ENCODE peak calls at places on chromosomes 16 and 17, in four cellular contexts. One of them, this sample, is unnamed.

GRCh38 chr16:56041556-56042140 is 149.6 kb upstream of the GNAO1 start:
- DNase-seq in transverse colon: peak; percentile 14
- DNase-seq in K562: peak; percentile 24
- DNase-seq in tibial nerve: no peak
- DNase-seq in this sample: no peak

GRCh38 chr16:17379121-17379571 is 91.6 kb downstream of the XYLT1 start:
- DNase-seq in transverse colon: peak; percentile 54
- DNase-seq in K562: no peak
- DNase-seq in tibial nerve: no peak
- DNase-seq in this sample: no peak

GRCh38 chr17:63477471-63478440 is 895 bp downstream of the ACE start:
- DNase-seq in transverse colon: peak; percentile 45
- DNase-seq in K562: no peak
- DNase-seq in tibial nerve: no peak
- DNase-seq in this sample: no peak

GRCh38 chr16:82761858-82762257 is 135.1 kb downstream of the CDH13 start:
- DNase-seq in transverse colon: no peak
- DNase-seq in K562: no peak
- DNase-seq in tibial nerve: no peak
- DNase-seq in this sample: no peak

GRCh38 chr17:57442914-57443571 is 186.7 kb downstream of the MSI2 start:
- DNase-seq in transverse colon: peak; percentile 43
- DNase-seq in K562: no peak
- DNase-seq in tibial nerve: no peak
- DNase-seq in this sample: no peak

GRCh38 chr17:33072421-33073175 is 81.0 kb downstream of the SPACA3 start:
- DNase-seq in transverse colon: no peak
- DNase-seq in K562: no peak
- DNase-seq in tibial nerve: no peak
- DNase-seq in this sample: no peak

GRCh38 chr17:78818932-78819331 is 21.7 kb downstream of the USP36 start:
- DNase-seq in transverse colon: peak; percentile 32
- DNase-seq in K562: no peak
- DNase-seq in tibial nerve: no peak
- DNase-seq in this sample: no peak

GRCh38 chr17:7844292-7845154 is 10.3 kb upstream of the TMEM88 start:
- DNase-seq in transverse colon: peak; percentile 94
- DNase-seq in K562: peak; percentile 76
- DNase-seq in tibial nerve: peak; percentile 76
- DNase-seq in this sample: peak; percentile 95

GRCh38 chr17:66351701-66352100 is 49.3 kb downstream of the PRKCA start:
- DNase-seq in transverse colon: no peak
- DNase-seq in K562: no peak
- DNase-seq in tibial nerve: no peak
- DNase-seq in this sample: no peak

GRCh38 chr17:77085916-77086432 is 54.8 kb upstream of the SEC14L1 start:
- DNase-seq in transverse colon: no peak
- DNase-seq in K562: no peak
- DNase-seq in tibial nerve: no peak
- DNase-seq in this sample: no peak

GRCh38 chr17:50470451-50470850 is 1.8 kb upstream of the CHAD start:
- DNase-seq in transverse colon: peak; percentile 83
- DNase-seq in K562: no peak
- DNase-seq in tibial nerve: no peak
- DNase-seq in this sample: no peak

GRCh38 chr17:78806451-78806850 is 24.4 kb upstream of the CYTH1 start:
- DNase-seq in transverse colon: no peak
- DNase-seq in K562: peak; percentile 33
- DNase-seq in tibial nerve: no peak
- DNase-seq in this sample: no peak

GRCh38 chr16:30764086-30764485 is 2.0 kb downstream of the RNF40 start:
- DNase-seq in transverse colon: no peak
- DNase-seq in K562: no peak
- DNase-seq in tibial nerve: no peak
- DNase-seq in this sample: no peak

GRCh38 chr17:63246344-63246743 is 199.8 kb downstream of the CYB561 start:
- DNase-seq in transverse colon: no peak
- DNase-seq in K562: no peak
- DNase-seq in tibial nerve: no peak
- DNase-seq in this sample: no peak

GRCh38 chr16:78524066-78524595 is 424.7 kb downstream of the WWOX start:
- DNase-seq in transverse colon: no peak
- DNase-seq in K562: no peak
- DNase-seq in tibial nerve: no peak
- DNase-seq in this sample: no peak

GRCh38 chr16:9275816-9276354 is 184.4 kb downstream of the HAPSTR1 start:
- DNase-seq in transverse colon: no peak
- DNase-seq in K562: no peak
- DNase-seq in tibial nerve: no peak
- DNase-seq in this sample: no peak

GRCh38 chr16:9092963-9093477 is 1.6 kb downstream of the HAPSTR1 start:
- DNase-seq in transverse colon: peak; percentile 42
- DNase-seq in K562: no peak
- DNase-seq in tibial nerve: no peak
- DNase-seq in this sample: no peak

GRCh38 chr17:82126479-82127314 is 28.7 kb upstream of the FASN start:
- DNase-seq in transverse colon: peak; percentile 21
- DNase-seq in K562: no peak
- DNase-seq in tibial nerve: no peak
- DNase-seq in this sample: no peak

GRCh38 chr17:42340691-42341127 is 47.5 kb downstream of the STAT3 start:
- DNase-seq in transverse colon: no peak
- DNase-seq in K562: no peak
- DNase-seq in tibial nerve: no peak
- DNase-seq in this sample: no peak

GRCh38 chr17:28494445-28495188 is 11.5 kb upstream of the FOXN1 start:
- DNase-seq in transverse colon: peak; percentile 79
- DNase-seq in K562: peak; percentile 89
- DNase-seq in tibial nerve: peak; percentile 30
- DNase-seq in this sample: no peak

GRCh38 chr16:8867483-8868271 is 1.1 kb downstream of the CARHSP1 start:
- DNase-seq in transverse colon: peak; percentile 73
- DNase-seq in K562: no peak
- DNase-seq in tibial nerve: peak; percentile 56
- DNase-seq in this sample: peak; percentile 82

GRCh38 chr17:35254107-35254802 is 11.4 kb downstream of the SLFN5 start:
- DNase-seq in transverse colon: peak; percentile 42
- DNase-seq in K562: no peak
- DNase-seq in tibial nerve: peak; percentile 24
- DNase-seq in this sample: peak; percentile 79

GRCh38 chr16:88548131-88548874 is 21.9 kb upstream of the ZC3H18 start:
- DNase-seq in transverse colon: no peak
- DNase-seq in K562: no peak
- DNase-seq in tibial nerve: no peak
- DNase-seq in this sample: no peak

GRCh38 chr16:52963471-52963870 is 89.2 kb downstream of the CHD9NB start:
- DNase-seq in transverse colon: no peak
- DNase-seq in K562: no peak
- DNase-seq in tibial nerve: no peak
- DNase-seq in this sample: no peak
- TF ChIP-seq EP300 in transverse colon: no peak
- TF ChIP-seq EP300 in K562: no peak
- TF ChIP-seq EP300 in tibial nerve: no peak
- TF ChIP-seq EP300 in this sample: no peak

GRCh38 chr17:47208744-47209488 is at the start of gene MYL4:
- DNase-seq in transverse colon: no peak
- DNase-seq in K562: peak; percentile 67
- DNase-seq in tibial nerve: no peak
- DNase-seq in this sample: no peak

GRCh38 chr17:47204722-47205418 is 4.3 kb upstream of the MYL4 start:
- DNase-seq in transverse colon: no peak
- DNase-seq in K562: no peak
- DNase-seq in tibial nerve: no peak
- DNase-seq in this sample: no peak

GRCh38 chr17:47203984-47204721 is 5.0 kb upstream of the MYL4 start:
- DNase-seq in transverse colon: no peak
- DNase-seq in K562: no peak
- DNase-seq in tibial nerve: no peak
- DNase-seq in this sample: no peak

GRCh38 chr17:47207143-47208067 is 1.7 kb upstream of the MYL4 start:
- DNase-seq in transverse colon: no peak
- DNase-seq in K562: no peak
- DNase-seq in tibial nerve: no peak
- DNase-seq in this sample: no peak

DNA sequence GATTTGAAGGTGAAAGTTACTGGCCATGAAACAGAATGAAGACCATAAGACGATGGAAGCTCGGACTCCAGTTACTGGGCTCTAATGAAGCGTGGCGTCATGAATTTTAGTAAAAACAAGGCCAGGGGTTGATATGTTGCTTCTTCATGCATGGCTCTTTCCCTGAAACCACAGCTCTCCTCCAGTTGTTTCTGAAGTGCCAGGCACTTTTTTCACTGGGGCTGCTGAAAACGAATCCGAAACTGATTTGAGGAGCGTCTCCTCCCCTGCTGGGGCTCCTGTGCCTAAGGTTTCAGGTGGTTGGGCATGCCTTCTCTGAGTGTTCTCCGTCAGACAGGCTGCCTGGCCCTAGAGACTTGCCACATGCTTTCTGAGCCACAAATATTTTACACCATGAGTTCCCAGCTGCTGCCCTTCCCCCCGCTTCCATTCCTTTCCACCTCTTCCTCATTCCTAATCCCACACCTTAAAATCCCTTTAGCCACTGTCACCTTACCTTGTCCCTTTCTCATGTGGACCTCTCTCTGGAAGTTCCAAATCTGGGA is 3.7 kb upstream of the MYL4 start:
- DNase-seq in transverse colon: peak; percentile 67
- DNase-seq in K562: no peak
- DNase-seq in tibial nerve: peak; percentile 48
- DNase-seq in this sample: no peak
- H3K4me3 ChIP-seq in transverse colon: no peak overlapping the region
- H3K4me3 ChIP-seq in K562: no peak overlapping the region
- H3K4me3 ChIP-seq in tibial nerve: peak overlapping the region; percentile 10
- H3K4me3 ChIP-seq in this sample: no peak overlapping the region

DNA sequence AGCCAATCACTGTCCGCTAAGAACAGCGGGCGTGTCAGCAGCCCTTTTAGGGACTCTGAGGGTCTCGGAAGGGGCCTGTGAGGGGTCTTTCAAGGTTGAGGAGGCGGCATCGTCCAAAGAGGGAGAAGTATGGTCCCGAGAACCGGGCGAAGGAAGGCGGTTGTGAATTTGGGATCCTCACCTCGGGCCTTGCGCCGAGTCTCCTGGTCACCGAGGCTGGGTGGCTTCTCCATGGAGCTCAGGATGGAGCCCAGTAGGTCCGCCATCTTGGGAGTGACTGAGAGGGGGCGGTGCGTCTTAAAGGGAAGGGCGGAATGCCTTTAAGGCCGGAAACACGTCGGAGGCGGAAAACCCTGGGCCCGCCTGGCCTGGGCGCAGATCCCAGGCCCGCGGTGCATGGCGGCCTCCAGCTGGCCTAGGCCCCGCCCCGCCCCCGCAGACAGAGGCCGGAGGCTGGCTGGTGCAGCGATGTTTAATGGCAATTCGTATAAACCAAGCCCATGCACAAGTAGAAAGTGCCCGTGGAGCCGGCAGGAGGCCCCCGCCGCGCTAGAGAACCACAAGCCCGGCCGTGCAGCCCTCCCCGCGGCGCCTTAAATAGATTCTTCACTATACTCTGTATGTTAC is at the start of gene SPAG7:
- DNase-seq in transverse colon: peak; percentile 96
- DNase-seq in K562: peak; percentile 84
- DNase-seq in tibial nerve: peak; percentile 89
- DNase-seq in this sample: peak; percentile 96
- TF ChIP-seq EP300 in transverse colon: no peak
- TF ChIP-seq EP300 in K562: no peak
- TF ChIP-seq EP300 in tibial nerve: no peak
- TF ChIP-seq EP300 in this sample: no peak

GRCh38 chr17:58918072-58918471 is 162.4 kb downstream of the PPM1E start:
- DNase-seq in transverse colon: no peak
- DNase-seq in K562: no peak
- DNase-seq in tibial nerve: no peak
- DNase-seq in this sample: no peak

GRCh38 chr17:58917228-58917627 is 161.6 kb downstream of the PPM1E start:
- DNase-seq in transverse colon: no peak
- DNase-seq in K562: no peak
- DNase-seq in tibial nerve: no peak
- DNase-seq in this sample: no peak

GRCh38 chr17:58913971-58914769 is 158.5 kb downstream of the PPM1E start:
- DNase-seq in transverse colon: no peak
- DNase-seq in K562: no peak
- DNase-seq in tibial nerve: no peak
- DNase-seq in this sample: no peak

GRCh38 chr17:58911741-58912343 is 156.2 kb downstream of the PPM1E start:
- DNase-seq in transverse colon: no peak
- DNase-seq in K562: no peak
- DNase-seq in tibial nerve: no peak
- DNase-seq in this sample: no peak

GRCh38 chr17:58913552-58913951 is 157.9 kb downstream of the PPM1E start:
- DNase-seq in transverse colon: no peak
- DNase-seq in K562: no peak
- DNase-seq in tibial nerve: no peak
- DNase-seq in this sample: no peak
- H3K4me3 ChIP-seq in transverse colon: no peak overlapping the region
- H3K4me3 ChIP-seq in K562: no peak overlapping the region
- H3K4me3 ChIP-seq in tibial nerve: no peak overlapping the region
- H3K4me3 ChIP-seq in this sample: no peak overlapping the region

GRCh38 chr17:44916781-44917241 is 1.5 kb upstream of the GFAP start:
- DNase-seq in transverse colon: peak; percentile 28
- DNase-seq in K562: no peak
- DNase-seq in tibial nerve: no peak
- DNase-seq in this sample: peak; percentile 66
- TF ChIP-seq EP300 in transverse colon: no peak
- TF ChIP-seq EP300 in K562: no peak
- TF ChIP-seq EP300 in tibial nerve: peak; percentile 18
- TF ChIP-seq EP300 in this sample: no peak

DNA sequence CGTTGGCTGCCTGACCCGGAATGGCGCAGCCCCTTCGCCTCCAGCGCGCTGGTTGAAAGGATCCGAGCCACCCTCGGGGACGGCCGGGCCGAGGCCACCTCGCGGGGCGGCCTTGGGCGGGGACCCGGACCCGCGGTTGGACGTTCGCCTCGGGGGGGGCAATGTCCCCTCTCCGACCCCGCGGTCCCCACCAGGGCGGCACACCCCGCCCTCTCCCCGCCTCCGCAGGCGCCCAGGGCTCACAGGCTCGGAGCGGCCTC is 1.0 kb upstream of the SOX8 start:
- DNase-seq in transverse colon: no peak
- DNase-seq in K562: no peak
- DNase-seq in tibial nerve: no peak
- DNase-seq in this sample: no peak
- H3K4me3 ChIP-seq in transverse colon: peak overlapping the region; percentile 45
- H3K4me3 ChIP-seq in K562: no peak overlapping the region
- H3K4me3 ChIP-seq in tibial nerve: peak overlapping the region; percentile 65
- H3K4me3 ChIP-seq in this sample: peak overlapping the region; percentile 60

GRCh38 chr17:81039854-81040758 is 5.2 kb downstream of the BAIAP2 start:
- DNase-seq in transverse colon: no peak
- DNase-seq in K562: peak; percentile 20
- DNase-seq in tibial nerve: no peak
- DNase-seq in this sample: no peak
- TF ChIP-seq EP300 in transverse colon: no peak
- TF ChIP-seq EP300 in K562: no peak
- TF ChIP-seq EP300 in tibial nerve: no peak
- TF ChIP-seq EP300 in this sample: no peak

This sample was measured in suprapubic skin.